ENCODE peak calls at places on chromosomes 4 and X, in ten cellular contexts. One of them, this sample, is unnamed.

GRCh38 chr4:20839957-20840356 is 139.7 kb downstream of the PACRGL start:
- DNase-seq in stimulated activated naive B cell treated with anti-CD40 and anti-IgM and Interleukin-4, amounts not matched to agents 10 μg/mL and 1 μg/mL and 100 μg/mL, for 72 hours: no peak
- DNase-seq in CD4-positive, alpha-beta memory T cell: no peak
- DNase-seq in naive B cell: no peak
- DNase-seq in left ventricle myocardium superior: no peak
- DNase-seq in endodermal cell: no peak
- DNase-seq in stimulated activated CD4-positive, alpha-beta T cell treated with anti-CD3 and anti-CD28 coated beads, Interleukin-4, amount 100 ng/mL, for 1 hour: no peak
- DNase-seq in activated T-helper 1 cell treated with Interleukin-2 at 50 U/mL for 16 hours: no peak
- DNase-seq in immature natural killer cell: no peak
- DNase-seq in COR-L47: no peak
- DNase-seq in this sample: no peak

GRCh38 chrX:153456161-153456560 is 10.3 kb upstream of the TREX2 start:
- DNase-seq in stimulated activated CD4-positive, alpha-beta T cell treated with anti-CD3 and anti-CD28 coated beads, Interleukin-4, amount 100 ng/mL, for 1 hour: no peak
- DNase-seq in left ventricle myocardium superior: peak; percentile 74
- DNase-seq in endodermal cell: no peak
- DNase-seq in stimulated activated naive B cell treated with anti-CD40 and anti-IgM and Interleukin-4, amounts not matched to agents 10 μg/mL and 1 μg/mL and 100 μg/mL, for 72 hours: no peak
- DNase-seq in immature natural killer cell: no peak
- DNase-seq in naive B cell: no peak
- DNase-seq in activated T-helper 1 cell treated with Interleukin-2 at 50 U/mL for 16 hours: no peak
- DNase-seq in COR-L47: no peak
- DNase-seq in CD4-positive, alpha-beta memory T cell: no peak
- DNase-seq in this sample: no peak

GRCh38 chr4:56739104-56739777 is 58.1 kb upstream of the HOPX start:
- DNase-seq in endodermal cell: no peak
- DNase-seq in left ventricle myocardium superior: no peak
- DNase-seq in immature natural killer cell: no peak
- DNase-seq in stimulated activated CD4-positive, alpha-beta T cell treated with anti-CD3 and anti-CD28 coated beads, Interleukin-4, amount 100 ng/mL, for 1 hour: no peak
- DNase-seq in stimulated activated naive B cell treated with anti-CD40 and anti-IgM and Interleukin-4, amounts not matched to agents 10 μg/mL and 1 μg/mL and 100 μg/mL, for 72 hours: no peak
- DNase-seq in CD4-positive, alpha-beta memory T cell: no peak
- DNase-seq in COR-L47: no peak
- DNase-seq in activated T-helper 1 cell treated with Interleukin-2 at 50 U/mL for 16 hours: no peak
- DNase-seq in naive B cell: no peak
- DNase-seq in this sample: no peak

GRCh38 chr4:57053508-57053907 is 56.7 kb downstream of the IGFBP7 start:
- DNase-seq in stimulated activated CD4-positive, alpha-beta T cell treated with anti-CD3 and anti-CD28 coated beads, Interleukin-4, amount 100 ng/mL, for 1 hour: no peak
- DNase-seq in COR-L47: no peak
- DNase-seq in CD4-positive, alpha-beta memory T cell: no peak
- DNase-seq in immature natural killer cell: no peak
- DNase-seq in stimulated activated naive B cell treated with anti-CD40 and anti-IgM and Interleukin-4, amounts not matched to agents 10 μg/mL and 1 μg/mL and 100 μg/mL, for 72 hours: no peak
- DNase-seq in activated T-helper 1 cell treated with Interleukin-2 at 50 U/mL for 16 hours: no peak
- DNase-seq in endodermal cell: no peak
- DNase-seq in left ventricle myocardium superior: no peak
- DNase-seq in naive B cell: no peak
- DNase-seq in this sample: no peak

GRCh38 chrX:45619290-45619689 is 418.6 kb upstream of the DIPK2B start:
- DNase-seq in left ventricle myocardium superior: no peak
- DNase-seq in CD4-positive, alpha-beta memory T cell: no peak
- DNase-seq in COR-L47: peak; percentile 3
- DNase-seq in stimulated activated naive B cell treated with anti-CD40 and anti-IgM and Interleukin-4, amounts not matched to agents 10 μg/mL and 1 μg/mL and 100 μg/mL, for 72 hours: no peak
- DNase-seq in activated T-helper 1 cell treated with Interleukin-2 at 50 U/mL for 16 hours: no peak
- DNase-seq in immature natural killer cell: no peak
- DNase-seq in endodermal cell: no peak
- DNase-seq in stimulated activated CD4-positive, alpha-beta T cell treated with anti-CD3 and anti-CD28 coated beads, Interleukin-4, amount 100 ng/mL, for 1 hour: no peak
- DNase-seq in naive B cell: no peak
- DNase-seq in this sample: no peak

GRCh38 chrX:143633530-143634372 is 2.1 kb downstream of the SLITRK4 start:
- DNase-seq in naive B cell: no peak
- DNase-seq in COR-L47: peak; percentile 27
- DNase-seq in endodermal cell: peak; percentile 66
- DNase-seq in CD4-positive, alpha-beta memory T cell: no peak
- DNase-seq in activated T-helper 1 cell treated with Interleukin-2 at 50 U/mL for 16 hours: no peak
- DNase-seq in immature natural killer cell: no peak
- DNase-seq in stimulated activated naive B cell treated with anti-CD40 and anti-IgM and Interleukin-4, amounts not matched to agents 10 μg/mL and 1 μg/mL and 100 μg/mL, for 72 hours: no peak
- DNase-seq in stimulated activated CD4-positive, alpha-beta T cell treated with anti-CD3 and anti-CD28 coated beads, Interleukin-4, amount 100 ng/mL, for 1 hour: no peak
- DNase-seq in left ventricle myocardium superior: no peak
- DNase-seq in this sample: no peak

GRCh38 chr4:16897991-16898827 is at the start of gene LDB2:
- DNase-seq in stimulated activated naive B cell treated with anti-CD40 and anti-IgM and Interleukin-4, amounts not matched to agents 10 μg/mL and 1 μg/mL and 100 μg/mL, for 72 hours: no peak
- DNase-seq in endodermal cell: peak; percentile 89
- DNase-seq in naive B cell: no peak
- DNase-seq in left ventricle myocardium superior: peak; percentile 77
- DNase-seq in activated T-helper 1 cell treated with Interleukin-2 at 50 U/mL for 16 hours: no peak
- DNase-seq in CD4-positive, alpha-beta memory T cell: no peak
- DNase-seq in immature natural killer cell: no peak
- DNase-seq in stimulated activated CD4-positive, alpha-beta T cell treated with anti-CD3 and anti-CD28 coated beads, Interleukin-4, amount 100 ng/mL, for 1 hour: no peak
- DNase-seq in COR-L47: no peak
- DNase-seq in this sample: no peak

GRCh38 chrX:21883258-21883657 is 27.5 kb downstream of the YY2 start:
- DNase-seq in stimulated activated CD4-positive, alpha-beta T cell treated with anti-CD3 and anti-CD28 coated beads, Interleukin-4, amount 100 ng/mL, for 1 hour: no peak
- DNase-seq in CD4-positive, alpha-beta memory T cell: no peak
- DNase-seq in stimulated activated naive B cell treated with anti-CD40 and anti-IgM and Interleukin-4, amounts not matched to agents 10 μg/mL and 1 μg/mL and 100 μg/mL, for 72 hours: no peak
- DNase-seq in immature natural killer cell: no peak
- DNase-seq in naive B cell: no peak
- DNase-seq in left ventricle myocardium superior: no peak
- DNase-seq in COR-L47: no peak
- DNase-seq in endodermal cell: no peak
- DNase-seq in activated T-helper 1 cell treated with Interleukin-2 at 50 U/mL for 16 hours: no peak
- DNase-seq in this sample: peak; percentile 1